ENCODE peak calls at places on chromosome 7, in eight cellular contexts. H is PC-3, F is GM23248, Y is GM23338, C is neural progenitor cell, K is SK-N-SH, X is MM.1S, L is HCT116. E is an unnamed sample.

GRCh38 chr7:1137517-1138167 is 22.4 kb downstream of the ZFAND2A start:
- DNase-seq in H (no peak), F (no peak), Y (peak; percentile 28), C (peak; percentile 75), K (no peak), X (no peak), L (no peak), E (no peak)

GRCh38 chr7:128940494-128941322 is 3.0 kb downstream of the IRF5 start:
- DNase-seq in H (no peak), F (no peak), Y (no peak), C (no peak), K (peak; percentile 39), X (peak; percentile 95), L (no peak), E (no peak)

GRCh38 chr7:6385110-6385792 is 62.5 kb downstream of the DAGLB start:
- DNase-seq in H (peak; percentile 95), F (peak; percentile 98), Y (no peak), C (no peak), K (no peak), X (no peak), L (peak; percentile 58), E (peak; percentile 80)

GRCh38 chr7:114988755-114989154 is 66.9 kb downstream of the MDFIC start:
- DNase-seq in H (peak; percentile 76), F (peak; percentile 71), Y (no peak), C (no peak), K (no peak), X (no peak), L (no peak), E (no peak)

GRCh38 chr7:106462365-106462859 is 177.6 kb upstream of the NAMPT start:
- DNase-seq in H (peak; percentile 81), F (peak; percentile 56), Y (peak; percentile 47), C (peak; percentile 11), K (peak; percentile 12), X (peak; percentile 71), L (no peak), E (peak; percentile 39)

GRCh38 chr7:159104188-159105030 is 40.3 kb downstream of the VIPR2 start:
- DNase-seq in H (no peak), F (no peak), Y (no peak), C (no peak), K (peak; percentile 77), X (no peak), L (no peak), E (no peak)

GRCh38 chr7:132578050-132578370 is 1.7 kb upstream of the PLXNA4 start:
- DNase-seq in H (no peak), F (no peak), Y (no peak), C (no peak), K (no peak), X (no peak), L (no peak), E (no peak)

GRCh38 chr7:16615234-16615633 is 30.3 kb downstream of the ANKMY2 start:
- DNase-seq in H (no peak), F (no peak), Y (peak; percentile 47), C (peak; percentile 67), K (no peak), X (no peak), L (no peak), E (no peak)

GRCh38 chr7:577971-578370 is 58.3 kb upstream of the PDGFA start:
- DNase-seq in H (no peak), F (no peak), Y (peak; percentile 44), C (peak; percentile 60), K (no peak), X (no peak), L (no peak), E (no peak)

GRCh38 chr7:80748302-80749042 is 110.0 kb downstream of the CD36 start:
- DNase-seq in H (no peak), F (no peak), Y (peak; percentile 15), C (no peak), K (no peak), X (no peak), L (peak; percentile 79), E (no peak)

GRCh38 chr7:35544028-35544742 is 150.8 kb downstream of the HERPUD2 start:
- DNase-seq in H (no peak), F (no peak), Y (no peak), C (no peak), K (no peak), X (no peak), L (no peak), E (no peak)

GRCh38 chr7:38311329-38311937 is 38.0 kb upstream of the TARP start:
- DNase-seq in H (no peak), F (peak; percentile 40), Y (peak; percentile 76), C (no peak), K (peak; percentile 65), X (peak; percentile 19), L (no peak), E (no peak)

GRCh38 chr7:29189743-29190201 is 4.8 kb upstream of the CHN2 start:
- DNase-seq in H (peak; percentile 62), F (peak; percentile 52), Y (peak; percentile 98), C (peak; percentile 93), K (peak; percentile 87), X (peak; percentile 69), L (peak; percentile 45), E (peak; percentile 83)

GRCh38 chr7:50660040-50660829 is 95.0 kb upstream of the DDC start:
- DNase-seq in H (no peak), F (no peak), Y (no peak), C (no peak), K (no peak), X (no peak), L (no peak), E (no peak)

GRCh38 chr7:4957847-4958476 is 1.0 kb downstream of the MMD2 start:
- DNase-seq in H (no peak), F (no peak), Y (no peak), C (no peak), K (no peak), X (no peak), L (no peak), E (no peak)

GRCh38 chr7:66894463-66895080 is 26.5 kb upstream of the TMEM248 start:
- DNase-seq in H (no peak), F (peak; percentile 39), Y (peak; percentile 81), C (peak; percentile 77), K (no peak), X (no peak), L (no peak), E (peak; percentile 23)

GRCh38 chr7:44541028-44541869 is at the start of gene NPC1L1:
- DNase-seq in H (no peak), F (no peak), Y (no peak), C (no peak), K (peak; percentile 62), X (no peak), L (no peak), E (peak; percentile 82)

GRCh38 chr7:46763348-46763747 is 818.6 kb downstream of the TNS3 start:
- DNase-seq in H (no peak), F (peak; percentile 33), Y (no peak), C (no peak), K (no peak), X (no peak), L (no peak), E (no peak)

GRCh38 chr7:85749715-85750453 is 563.0 kb upstream of the SEMA3D start:
- DNase-seq in H (no peak), F (no peak), Y (peak; percentile 50), C (no peak), K (no peak), X (no peak), L (no peak), E (no peak)

GRCh38 chr7:134554417-134554966 is 5.6 kb downstream of the AKR1B15 start:
- DNase-seq in H (no peak), F (no peak), Y (no peak), C (no peak), K (no peak), X (peak; percentile 33), L (no peak), E (no peak)

GRCh38 chr7:86972072-86972471 is 87.4 kb downstream of the ELAPOR2 start:
- DNase-seq in H (no peak), F (no peak), Y (peak; percentile 85), C (peak; percentile 69), K (no peak), X (no peak), L (no peak), E (no peak)

GRCh38 chr7:143391462-143392404 is 10.6 kb downstream of the ZYX start:
- DNase-seq in H (no peak), F (peak; percentile 89), Y (no peak), C (no peak), K (no peak), X (no peak), L (no peak), E (no peak)

GRCh38 chr7:131893627-131894345 is 337.4 kb upstream of the PODXL start:
- DNase-seq in H (no peak), F (peak; percentile 48), Y (no peak), C (no peak), K (no peak), X (no peak), L (no peak), E (no peak)

GRCh38 chr7:32062150-32062549 is 8.1 kb downstream of the PDE1C start:
- DNase-seq in H (peak; percentile 64), F (peak; percentile 53), Y (peak; percentile 87), C (peak; percentile 68), K (peak; percentile 59), X (no peak), L (peak; percentile 23), E (peak; percentile 64)

GRCh38 chr7:142194201-142194600 is 63.7 kb downstream of the PRSS58 start:
- DNase-seq in H (peak; percentile 4), F (peak; percentile 39), Y (no peak), C (no peak), K (no peak), X (no peak), L (no peak), E (no peak)

GRCh38 chr7:142196066-142196840 is 61.6 kb downstream of the PRSS58 start:
- DNase-seq in H (no peak), F (peak; percentile 58), Y (no peak), C (no peak), K (no peak), X (no peak), L (no peak), E (no peak)
- TF ChIP-seq EZH2phosphoT487 in H (no peak), F (no peak), Y (no peak), C (no peak), K (no peak), X (no peak), L (no peak), E (no peak)

GRCh38 chr7:157785021-157785441 is 448.2 kb downstream of the DNAJB6 start:
- DNase-seq in H (no peak), F (no peak), Y (no peak), C (no peak), K (no peak), X (no peak), L (no peak), E (no peak)
- TF ChIP-seq EZH2phosphoT487 in H (no peak), F (no peak), Y (no peak), C (no peak), K (no peak), X (no peak), L (no peak), E (no peak)

GRCh38 chr7:70434376-70434775 is 697.6 kb upstream of the GALNT17 start:
- DNase-seq in H (no peak), F (peak; percentile 2), Y (no peak), C (no peak), K (no peak), X (no peak), L (no peak), E (no peak)
- TF ChIP-seq EZH2phosphoT487 in H (no peak), F (no peak), Y (no peak), C (no peak), K (no peak), X (no peak), L (no peak), E (no peak)

DNA sequence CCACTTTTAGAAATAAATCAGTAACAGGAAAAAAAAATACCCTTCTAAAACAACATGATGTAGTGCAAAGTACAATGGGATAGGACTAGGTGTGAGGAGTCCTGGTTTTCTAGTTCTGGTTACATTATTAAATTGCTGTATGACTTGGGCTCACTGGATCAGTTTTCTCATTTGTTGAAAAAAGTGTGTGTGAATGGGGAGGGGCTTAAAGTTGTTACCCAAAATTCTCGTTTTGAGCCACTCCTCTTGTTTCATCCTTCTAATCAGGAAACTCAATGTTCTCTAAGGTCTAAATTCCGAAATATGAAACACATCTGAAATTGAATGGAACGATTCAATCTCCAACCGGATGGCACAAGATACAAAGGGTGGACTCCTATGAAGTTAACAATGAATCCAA is 1.7 kb downstream of the WASL start:
- DNase-seq in H (no peak), F (peak; percentile 30), Y (no peak), C (no peak), K (no peak), X (peak; percentile 20), L (no peak), E (no peak)
- TF ChIP-seq EZH2phosphoT487 in H (no peak), F (no peak), Y (no peak), C (no peak), K (no peak), X (no peak), L (no peak), E (no peak)

E was measured in hepatocyte.